ENCODE peak calls at places on chromosomes 12 and 14, in four cellular contexts. U is GM13976, V is NCI-H2081, W is NCI-H1436. F is an unnamed sample.

GRCh38 chr12:53078425-53079225 is 565 bp downstream of the SPRYD3 start:
- DNase-seq in V (peak), U (no peak), W (no peak), F (no peak)

GRCh38 chr12:94134226-94134795 is 14.1 kb upstream of the PLXNC1 start:
- DNase-seq in W (no peak), U (peak), V (peak), F (peak)

GRCh38 chr12:46933947-46934346 is 108.2 kb upstream of the SLC38A4 start:
- DNase-seq in W (peak), U (peak), V (peak), F (no peak)

GRCh38 chr12:131116437-131117117 is 162.9 kb downstream of the ADGRD1 start:
- DNase-seq in U (no peak), V (no peak), W (no peak), F (no peak)

GRCh38 chr12:13504074-13504473 is 307.5 kb downstream of the EMP1 start:
- DNase-seq in U (no peak), V (no peak), W (no peak), F (no peak)

GRCh38 chr14:74685054-74685453 is 27.8 kb downstream of the AREL1 start:
- DNase-seq in U (no peak), V (no peak), W (no peak), F (no peak)

GRCh38 chr12:84920331-84920730 is 7.7 kb upstream of the SLC6A15 start:
- DNase-seq in U (no peak), W (no peak), V (no peak), F (no peak)

GRCh38 chr12:121799842-121800693 is 3.7 kb upstream of the SETD1B start:
- DNase-seq in W (peak), U (peak), V (peak), F (peak)

GRCh38 chr14:68771631-68772030 is 21.2 kb downstream of the ZFP36L1 start:
- DNase-seq in U (no peak), W (no peak), V (no peak), F (no peak)

GRCh38 chr12:13562915-13563742 is 366.6 kb downstream of the EMP1 start:
- DNase-seq in U (peak), W (no peak), V (no peak), F (no peak)

GRCh38 chr14:104087981-104088850 is 2.7 kb downstream of the ASPG start:
- DNase-seq in W (no peak), V (no peak), U (no peak), F (no peak)

GRCh38 chr12:124828264-124829007 is 35.2 kb downstream of the SCARB1 start:
- DNase-seq in W (no peak), V (no peak), U (no peak), F (no peak)

GRCh38 chr12:62865860-62866407 is 69.0 kb downstream of the PPM1H start:
- DNase-seq in U (no peak), V (no peak), W (no peak), F (no peak)

GRCh38 chr12:27845187-27845586 is 65.2 kb upstream of the MANSC4 start:
- DNase-seq in U (no peak), V (no peak), W (no peak), F (no peak)

GRCh38 chr14:42047421-42048045 is 440.9 kb downstream of the LRFN5 start:
- DNase-seq in W (no peak), U (no peak), V (no peak), F (no peak)

GRCh38 chr12:50425859-50426258 is 25.2 kb downstream of the LARP4 start:
- DNase-seq in V (no peak), W (no peak), U (no peak), F (no peak)

GRCh38 chr12:60872850-60873713 is 1277.3 kb downstream of the SLC16A7 start:
- DNase-seq in W (no peak), U (no peak), V (no peak), F (no peak)

GRCh38 chr14:28879571-28879970 is 113.0 kb downstream of the FOXG1 start:
- DNase-seq in V (peak), U (no peak), W (no peak), F (peak)

GRCh38 chr14:99884834-99885648 is 91.8 kb downstream of the EML1 start:
- DNase-seq in U (peak), V (peak), W (peak), F (peak)

GRCh38 chr12:126483145-126484068 is 1418.2 kb downstream of the AACS start:
- DNase-seq in U (no peak), V (peak), W (no peak), F (no peak)

GRCh38 chr12:1318327-1319031 is 275.9 kb downstream of the FBXL14 start:
- DNase-seq in W (peak), U (no peak), V (peak), F (peak)

GRCh38 chr12:132429122-132429931 is 60.6 kb upstream of the FBRSL1 start:
- DNase-seq in U (no peak), V (no peak), W (peak), F (peak)

GRCh38 chr12:56628671-56629458 is 1.3 kb downstream of the BAZ2A start:
- DNase-seq in W (no peak), V (peak), U (peak), F (peak)

GRCh38 chr14:22556021-22556989 is 32.7 kb downstream of the DAD1 start:
- DNase-seq in V (no peak), U (peak), W (no peak), F (no peak)

GRCh38 chr12:113232787-113233585 is 11.7 kb downstream of the TPCN1 start:
- DNase-seq in W (peak), V (peak), U (peak), F (peak)